ENCODE peak calls at places on chromosome 22, in nine cellular contexts. One of them, this sample, is unnamed.
A peak's percentile ranks its signal among the peaks of the same experiment; 100 is the strongest.

GRCh38 chr22:44181033-44181911 is 547 bp downstream of the PARVG start:
- DNase-seq in MM.1S: peak; percentile 27
- DNase-seq in NB4: peak; percentile 95
- DNase-seq in fibroblast of pulmonary artery: no peak
- DNase-seq in A673: peak; percentile 56
- DNase-seq in heart left ventricle: peak; percentile 54
- DNase-seq in heart right ventricle: peak; percentile 42
- DNase-seq in AG04450: no peak
- DNase-seq in AG10803: no peak
- DNase-seq in this sample: no peak

GRCh38 chr22:42299586-42300285 is 29.3 kb upstream of the TCF20 start:
- DNase-seq in heart left ventricle: peak; percentile 53
- DNase-seq in A673: peak; percentile 38
- DNase-seq in heart right ventricle: no peak
- DNase-seq in MM.1S: peak; percentile 29
- DNase-seq in fibroblast of pulmonary artery: no peak
- DNase-seq in NB4: peak; percentile 74
- DNase-seq in AG10803: no peak
- DNase-seq in AG04450: no peak
- DNase-seq in this sample: no peak

GRCh38 chr22:43110444-43110926 is at the start of gene BIK:
- DNase-seq in A673: peak; percentile 35
- DNase-seq in AG04450: no peak
- DNase-seq in heart right ventricle: peak; percentile 38
- DNase-seq in heart left ventricle: peak; percentile 52
- DNase-seq in fibroblast of pulmonary artery: peak; percentile 36
- DNase-seq in NB4: peak; percentile 81
- DNase-seq in MM.1S: peak; percentile 61
- DNase-seq in AG10803: peak; percentile 17
- DNase-seq in this sample: peak; percentile 19

GRCh38 chr22:36773935-36774334 is 2.0 kb downstream of the IFT27 start:
- DNase-seq in AG10803: peak; percentile 54
- DNase-seq in heart left ventricle: no peak
- DNase-seq in heart right ventricle: no peak
- DNase-seq in NB4: peak; percentile 55
- DNase-seq in MM.1S: peak; percentile 15
- DNase-seq in A673: peak; percentile 45
- DNase-seq in AG04450: no peak
- DNase-seq in fibroblast of pulmonary artery: peak; percentile 63
- DNase-seq in this sample: peak; percentile 65

GRCh38 chr22:30262917-30263741 is 3.5 kb downstream of the OSM start:
- DNase-seq in AG04450: no peak
- DNase-seq in fibroblast of pulmonary artery: peak; percentile 70
- DNase-seq in A673: peak; percentile 79
- DNase-seq in heart right ventricle: peak; percentile 76
- DNase-seq in MM.1S: peak; percentile 64
- DNase-seq in heart left ventricle: peak; percentile 72
- DNase-seq in NB4: peak; percentile 90
- DNase-seq in AG10803: peak; percentile 41
- DNase-seq in this sample: peak; percentile 71

GRCh38 chr22:49081926-49082325 is 745.7 kb downstream of the BRD1 start:
- DNase-seq in MM.1S: no peak
- DNase-seq in AG10803: no peak
- DNase-seq in A673: no peak
- DNase-seq in heart left ventricle: no peak
- DNase-seq in AG04450: no peak
- DNase-seq in heart right ventricle: no peak
- DNase-seq in NB4: no peak
- DNase-seq in fibroblast of pulmonary artery: no peak
- DNase-seq in this sample: no peak

GRCh38 chr22:48796295-48797015 is 1031.2 kb downstream of the BRD1 start:
- DNase-seq in MM.1S: no peak
- DNase-seq in heart right ventricle: no peak
- DNase-seq in fibroblast of pulmonary artery: no peak
- DNase-seq in A673: no peak
- DNase-seq in heart left ventricle: no peak
- DNase-seq in NB4: peak; percentile 22
- DNase-seq in AG10803: no peak
- DNase-seq in AG04450: no peak
- DNase-seq in this sample: no peak

GRCh38 chr22:49305966-49306631 is 521.6 kb downstream of the BRD1 start:
- DNase-seq in AG10803: no peak
- DNase-seq in heart right ventricle: no peak
- DNase-seq in MM.1S: no peak
- DNase-seq in heart left ventricle: no peak
- DNase-seq in fibroblast of pulmonary artery: no peak
- DNase-seq in A673: no peak
- DNase-seq in AG04450: no peak
- DNase-seq in NB4: no peak
- DNase-seq in this sample: no peak

GRCh38 chr22:42169055-42169469 is 38.5 kb upstream of the CYP2D6 start:
- DNase-seq in heart right ventricle: peak; percentile 55
- DNase-seq in AG10803: peak; percentile 71
- DNase-seq in AG04450: peak; percentile 37
- DNase-seq in MM.1S: peak; percentile 65
- DNase-seq in heart left ventricle: peak; percentile 55
- DNase-seq in A673: peak; percentile 70
- DNase-seq in fibroblast of pulmonary artery: peak; percentile 80
- DNase-seq in NB4: peak; percentile 78
- DNase-seq in this sample: peak; percentile 71

GRCh38 chr22:29139965-29140782 is 65.5 kb upstream of the EMID1 start:
- DNase-seq in MM.1S: no peak
- DNase-seq in fibroblast of pulmonary artery: peak; percentile 91
- DNase-seq in A673: no peak
- DNase-seq in AG10803: peak; percentile 88
- DNase-seq in heart left ventricle: no peak
- DNase-seq in heart right ventricle: no peak
- DNase-seq in NB4: no peak
- DNase-seq in AG04450: no peak
- DNase-seq in this sample: peak; percentile 89

GRCh38 chr22:35219012-35219411 is 38.3 kb upstream of the HMGXB4 start:
- DNase-seq in NB4: no peak
- DNase-seq in MM.1S: no peak
- DNase-seq in fibroblast of pulmonary artery: peak; percentile 20
- DNase-seq in heart left ventricle: no peak
- DNase-seq in heart right ventricle: no peak
- DNase-seq in AG04450: peak; percentile 7
- DNase-seq in AG10803: peak; percentile 68
- DNase-seq in A673: no peak
- DNase-seq in this sample: peak; percentile 6

GRCh38 chr22:19757985-19758895 is 2.3 kb upstream of the TBX1 start:
- DNase-seq in NB4: no peak
- DNase-seq in heart right ventricle: no peak
- DNase-seq in AG04450: no peak
- DNase-seq in fibroblast of pulmonary artery: no peak
- DNase-seq in AG10803: no peak
- DNase-seq in MM.1S: no peak
- DNase-seq in A673: no peak
- DNase-seq in heart left ventricle: no peak
- DNase-seq in this sample: no peak

GRCh38 chr22:37929390-37929789 is 23.3 kb downstream of the MICALL1 start:
- DNase-seq in MM.1S: no peak
- DNase-seq in heart left ventricle: no peak
- DNase-seq in NB4: no peak
- DNase-seq in AG04450: no peak
- DNase-seq in A673: no peak
- DNase-seq in fibroblast of pulmonary artery: no peak
- DNase-seq in AG10803: no peak
- DNase-seq in heart right ventricle: no peak
- DNase-seq in this sample: no peak
- H3K4me3 ChIP-seq in MM.1S: no peak overlapping the region
- H3K4me3 ChIP-seq in heart left ventricle: no peak overlapping the region
- H3K4me3 ChIP-seq in NB4: no peak overlapping the region
- H3K4me3 ChIP-seq in AG04450: no peak overlapping the region
- H3K4me3 ChIP-seq in A673: no peak overlapping the region
- H3K4me3 ChIP-seq in fibroblast of pulmonary artery: no peak overlapping the region
- H3K4me3 ChIP-seq in AG10803: no peak overlapping the region
- H3K4me3 ChIP-seq in heart right ventricle: no peak overlapping the region
- H3K4me3 ChIP-seq in this sample: no peak overlapping the region

GRCh38 chr22:50530280-50530856 is 556 bp upstream of the TYMP start:
- DNase-seq in AG10803: peak; percentile 83
- DNase-seq in A673: no peak
- DNase-seq in NB4: peak; percentile 84
- DNase-seq in AG04450: no peak
- DNase-seq in heart right ventricle: peak; percentile 88
- DNase-seq in heart left ventricle: peak; percentile 91
- DNase-seq in MM.1S: peak; percentile 43
- DNase-seq in fibroblast of pulmonary artery: peak; percentile 88
- DNase-seq in this sample: peak; percentile 86
- H3K4me3 ChIP-seq in AG10803: peak overlapping the region; percentile 66
- H3K4me3 ChIP-seq in A673: peak overlapping the region; percentile 46
- H3K4me3 ChIP-seq in NB4: peak overlapping the region; percentile 64
- H3K4me3 ChIP-seq in AG04450: peak overlapping the region; percentile 53
- H3K4me3 ChIP-seq in heart right ventricle: peak overlapping the region; percentile 70
- H3K4me3 ChIP-seq in heart left ventricle: peak overlapping the region; percentile 48
- H3K4me3 ChIP-seq in MM.1S: peak overlapping the region; percentile 63
- H3K4me3 ChIP-seq in fibroblast of pulmonary artery: peak overlapping the region; percentile 62
- H3K4me3 ChIP-seq in this sample: peak overlapping the region; percentile 69

GRCh38 chr22:33919591-33920501 is at the start of gene LARGE1:
- DNase-seq in NB4: peak; percentile 57
- DNase-seq in fibroblast of pulmonary artery: peak; percentile 31
- DNase-seq in A673: no peak
- DNase-seq in heart left ventricle: peak; percentile 63
- DNase-seq in AG10803: peak; percentile 28
- DNase-seq in MM.1S: peak; percentile 86
- DNase-seq in AG04450: no peak
- DNase-seq in heart right ventricle: peak; percentile 54
- DNase-seq in this sample: peak; percentile 17

GRCh38 chr22:33917744-33918406 is 2.4 kb downstream of the LARGE1 start:
- DNase-seq in A673: no peak
- DNase-seq in heart left ventricle: no peak
- DNase-seq in heart right ventricle: no peak
- DNase-seq in AG04450: no peak
- DNase-seq in fibroblast of pulmonary artery: no peak
- DNase-seq in AG10803: peak; percentile 32
- DNase-seq in MM.1S: peak; percentile 75
- DNase-seq in NB4: peak; percentile 88
- DNase-seq in this sample: peak; percentile 17

GRCh38 chr22:33920927-33921575 is 775 bp upstream of the LARGE1 start:
- DNase-seq in A673: peak; percentile 2
- DNase-seq in NB4: peak; percentile 95
- DNase-seq in heart left ventricle: peak; percentile 99
- DNase-seq in AG10803: peak; percentile 96
- DNase-seq in AG04450: peak; percentile 91
- DNase-seq in heart right ventricle: peak; percentile 99
- DNase-seq in fibroblast of pulmonary artery: peak; percentile 96
- DNase-seq in MM.1S: peak; percentile 97
- DNase-seq in this sample: peak; percentile 94

GRCh38 chr22:33921576-33922181 is 1.4 kb upstream of the LARGE1 start:
- DNase-seq in NB4: peak; percentile 31
- DNase-seq in A673: no peak
- DNase-seq in AG10803: peak; percentile 61
- DNase-seq in heart right ventricle: peak; percentile 70
- DNase-seq in heart left ventricle: peak; percentile 76
- DNase-seq in MM.1S: peak; percentile 65
- DNase-seq in fibroblast of pulmonary artery: peak; percentile 57
- DNase-seq in AG04450: peak; percentile 30
- DNase-seq in this sample: peak; percentile 59

DNA sequence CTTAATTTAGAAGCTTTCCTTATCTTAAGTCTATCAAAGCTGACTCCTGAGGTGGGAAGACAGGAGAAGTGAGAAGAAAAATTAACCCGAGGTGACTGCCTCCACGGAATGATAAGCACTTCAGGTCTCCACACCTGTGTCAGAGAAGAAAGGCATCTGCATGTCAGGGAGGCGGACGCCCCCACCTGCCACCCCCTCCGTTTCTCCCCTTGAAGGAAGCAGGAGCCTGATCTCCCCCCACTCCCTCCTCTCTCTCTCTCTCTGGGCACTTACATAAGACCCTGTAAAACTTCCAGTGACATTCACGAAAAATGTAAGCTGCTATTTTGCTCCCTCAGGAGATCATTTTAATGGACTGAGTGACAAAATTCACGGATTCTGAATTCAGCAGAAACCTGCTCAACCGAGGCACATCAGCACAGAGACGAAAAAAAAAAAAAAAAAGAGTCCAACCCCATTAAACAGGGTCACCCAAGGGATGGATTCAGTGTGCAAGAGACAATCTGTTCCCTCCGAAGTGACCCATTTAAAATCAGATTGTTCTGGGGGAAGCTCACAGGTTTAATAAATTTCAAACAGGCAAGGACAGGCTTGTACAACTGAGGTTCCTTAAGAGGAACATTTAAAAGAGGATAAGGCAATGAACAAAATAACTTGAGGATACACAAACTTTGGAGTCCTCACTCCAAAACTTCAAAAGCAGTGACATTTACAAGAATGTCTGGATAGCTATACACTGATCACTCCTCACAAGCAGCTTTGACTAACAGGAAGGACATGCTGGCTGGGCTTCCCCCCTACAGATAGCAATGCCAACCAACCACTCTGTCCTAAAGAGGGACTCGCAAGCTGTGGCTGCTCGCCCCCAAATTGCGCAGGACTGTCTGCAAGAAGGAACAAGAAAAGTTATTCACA is 1.3 kb downstream of the LARGE1 start:
- DNase-seq in AG10803: peak; percentile 43
- DNase-seq in fibroblast of pulmonary artery: no peak
- DNase-seq in NB4: peak; percentile 81
- DNase-seq in MM.1S: no peak
- DNase-seq in heart left ventricle: no peak
- DNase-seq in A673: no peak
- DNase-seq in heart right ventricle: no peak
- DNase-seq in AG04450: no peak
- DNase-seq in this sample: peak; percentile 44
- H3K4me3 ChIP-seq in AG10803: peak overlapping the region; percentile 72
- H3K4me3 ChIP-seq in fibroblast of pulmonary artery: peak overlapping the region; percentile 64
- H3K4me3 ChIP-seq in NB4: peak overlapping the region; percentile 71
- H3K4me3 ChIP-seq in MM.1S: peak overlapping the region; percentile 90
- H3K4me3 ChIP-seq in heart left ventricle: peak overlapping the region; percentile 71
- H3K4me3 ChIP-seq in A673: no peak overlapping the region
- H3K4me3 ChIP-seq in heart right ventricle: peak overlapping the region; percentile 92
- H3K4me3 ChIP-seq in AG04450: peak overlapping the region; percentile 72
- H3K4me3 ChIP-seq in this sample: peak overlapping the region; percentile 76

DNA sequence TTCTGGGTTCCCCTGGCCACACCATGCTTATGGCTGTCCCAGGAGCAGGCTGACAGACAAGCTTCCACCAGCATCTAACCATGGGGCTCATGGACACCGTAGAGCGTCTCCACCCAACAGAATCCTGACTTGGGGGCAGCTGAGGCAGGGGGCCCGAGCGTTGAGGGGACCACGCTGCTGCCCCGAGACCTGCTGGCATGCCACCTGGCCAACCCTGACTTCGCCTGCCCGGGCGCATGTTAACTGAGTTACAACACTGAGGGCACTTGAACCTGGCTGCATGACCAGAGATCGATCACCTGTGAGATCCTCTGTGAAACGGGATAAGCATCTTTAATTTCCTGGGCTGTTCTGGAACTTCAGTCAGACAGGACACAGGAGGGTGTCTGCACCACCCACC is 13.7 kb downstream of the PPM1F start:
- DNase-seq in NB4: no peak
- DNase-seq in MM.1S: no peak
- DNase-seq in AG10803: no peak
- DNase-seq in A673: no peak
- DNase-seq in heart left ventricle: no peak
- DNase-seq in fibroblast of pulmonary artery: no peak
- DNase-seq in AG04450: no peak
- DNase-seq in heart right ventricle: no peak
- DNase-seq in this sample: no peak
- H3K4me3 ChIP-seq in NB4: no peak overlapping the region
- H3K4me3 ChIP-seq in MM.1S: no peak overlapping the region
- H3K4me3 ChIP-seq in AG10803: peak overlapping the region; percentile 8
- H3K4me3 ChIP-seq in A673: no peak overlapping the region
- H3K4me3 ChIP-seq in heart left ventricle: no peak overlapping the region
- H3K4me3 ChIP-seq in fibroblast of pulmonary artery: peak overlapping the region; percentile 60
- H3K4me3 ChIP-seq in AG04450: no peak overlapping the region
- H3K4me3 ChIP-seq in heart right ventricle: peak overlapping the region; percentile 36
- H3K4me3 ChIP-seq in this sample: no peak overlapping the region